ENCODE peak calls at places on chromosomes 16 and 17, in ten cellular contexts. P, H, W, G, D, I, Z, O, M and B are unnamed samples.
A peak's percentile ranks its signal among the peaks of the same experiment; 100 is the strongest.

GRCh38 chr17:9924735-9925191 is 19.7 kb upstream of the RCVRN start:
- DNase-seq in P (peak; percentile 87), H (peak; percentile 70), W (peak; percentile 45), G (peak; percentile 71), D (no peak), I (peak; percentile 18), Z (peak; percentile 58), O (peak; percentile 81), M (peak; percentile 50), B (peak; percentile 37)

GRCh38 chr17:17577373-17577772 is 14.1 kb downstream of the PEMT start:
- DNase-seq in P (no peak), H (no peak), W (no peak), G (no peak), D (no peak), I (no peak), Z (no peak), O (no peak), M (no peak), B (no peak)

GRCh38 chr17:17041018-17041521 is 1.2 kb upstream of the MPRIP start:
- DNase-seq in P (peak; percentile 68), H (no peak), W (no peak), G (peak; percentile 49), D (peak; percentile 19), I (no peak), Z (no peak), O (peak; percentile 72), M (no peak), B (no peak)

GRCh38 chr17:78375401-78376079 is 2.9 kb upstream of the PGS1 start:
- DNase-seq in P (peak; percentile 60), H (peak; percentile 89), W (no peak), G (peak; percentile 78), D (no peak), I (no peak), Z (no peak), O (peak; percentile 93), M (no peak), B (peak; percentile 60)

GRCh38 chr17:74605361-74605760 is 13.3 kb upstream of the CD300LD start:
- DNase-seq in P (peak; percentile 43), H (peak; percentile 19), W (no peak), G (peak; percentile 93), D (no peak), I (no peak), Z (peak; percentile 75), O (peak; percentile 60), M (no peak), B (no peak)

GRCh38 chr17:50326831-50327364 is 19.0 kb upstream of the XYLT2 start:
- DNase-seq in P (no peak), H (no peak), W (no peak), G (no peak), D (no peak), I (no peak), Z (no peak), O (no peak), M (no peak), B (no peak)

GRCh38 chr16:424033-424622 is 1.3 kb upstream of the RAB11FIP3 start:
- DNase-seq in P (peak; percentile 64), H (peak; percentile 97), W (no peak), G (peak; percentile 90), D (peak; percentile 27), I (no peak), Z (peak; percentile 89), O (peak; percentile 98), M (peak; percentile 36), B (peak; percentile 24)

GRCh38 chr17:64938925-64939474 is 19.7 kb upstream of the LRRC37A3 start:
- DNase-seq in P (peak; percentile 66), H (no peak), W (no peak), G (no peak), D (no peak), I (no peak), Z (peak; percentile 51), O (peak; percentile 10), M (no peak), B (no peak)

GRCh38 chr17:68511671-68512246 is 471 bp upstream of the PRKAR1A start:
- DNase-seq in P (peak; percentile 73), H (no peak), W (no peak), G (peak; percentile 55), D (peak; percentile 84), I (peak; percentile 21), Z (peak; percentile 91), O (peak; percentile 63), M (peak; percentile 31), B (no peak)

GRCh38 chr17:40176409-40177110 is 710 bp upstream of the RAPGEFL1 start:
- DNase-seq in P (no peak), H (no peak), W (no peak), G (peak; percentile 92), D (no peak), I (no peak), Z (no peak), O (no peak), M (no peak), B (no peak)

GRCh38 chr16:2035431-2036199 is 8.9 kb downstream of the NHERF2 start:
- DNase-seq in P (peak; percentile 84), H (peak; percentile 54), W (no peak), G (no peak), D (no peak), I (no peak), Z (no peak), O (peak; percentile 81), M (peak; percentile 85), B (no peak)

GRCh38 chr17:47717845-47718621 is 15.0 kb upstream of the TBX21 start:
- DNase-seq in P (no peak), H (no peak), W (no peak), G (no peak), D (no peak), I (no peak), Z (no peak), O (no peak), M (no peak), B (no peak)

GRCh38 chr16:29825145-29826044 is 5.1 kb downstream of the MVP start:
- DNase-seq in P (peak; percentile 78), H (peak; percentile 61), W (peak; percentile 29), G (peak; percentile 33), D (peak; percentile 63), I (no peak), Z (no peak), O (peak; percentile 74), M (no peak), B (no peak)